ENCODE peak calls at places on chromosomes 4 and X, in seven cellular contexts. K is neuronal stem cell, G is sigmoid colon, P is ovary, R is tibial nerve, L is heart left ventricle, I is aorta. B is an unnamed sample.

GRCh38 chrX:111470681-111471403 is 40.6 kb upstream of the SERTM2 start:
- DNase-seq in K (no peak), G (no peak), P (peak; percentile 6), R (no peak), L (no peak), I (no peak), B (no peak)

GRCh38 chr4:168076989-168077725 is 15.2 kb upstream of the ANXA10 start:
- DNase-seq in K (peak; percentile 68), G (no peak), P (peak; percentile 9), R (peak; percentile 64), L (peak; percentile 18), I (peak; percentile 41), B (peak; percentile 75)

GRCh38 chr4:74161676-74162450 is 3.9 kb downstream of the MTHFD2L start:
- DNase-seq in K (no peak), G (no peak), P (no peak), R (no peak), L (no peak), I (no peak), B (peak; percentile 39)

GRCh38 chrX:133523094-133523493 is 107.8 kb upstream of the GPC4 start:
- DNase-seq in K (no peak), G (no peak), P (no peak), R (peak; percentile 5), L (no peak), I (peak; percentile 54), B (no peak)

GRCh38 chr4:828641-829271 is 2.8 kb upstream of the CPLX1 start:
- DNase-seq in K (no peak), G (peak; percentile 60), P (no peak), R (no peak), L (no peak), I (peak; percentile 39), B (peak; percentile 45)

GRCh38 chrX:3159995-3160715 is 118.9 kb downstream of the ARSF start:
- DNase-seq in K (no peak), G (no peak), P (no peak), R (no peak), L (no peak), I (no peak), B (no peak)

GRCh38 chr4:13481569-13481968 is 2.6 kb downstream of the RAB28 start:
- DNase-seq in K (peak; percentile 11), G (no peak), P (no peak), R (no peak), L (no peak), I (no peak), B (peak; percentile 32)

GRCh38 chr4:24912252-24913098 is at the start of gene CCDC149:
- DNase-seq in K (peak; percentile 51), G (peak; percentile 84), P (peak; percentile 55), R (no peak), L (peak; percentile 74), I (peak; percentile 73), B (peak; percentile 89)

GRCh38 chr4:6205584-6205965 is 5.2 kb upstream of the JAKMIP1 start:
- DNase-seq in K (no peak), G (peak; percentile 20), P (no peak), R (no peak), L (no peak), I (no peak), B (no peak)

GRCh38 chrX:44012484-44013096 is 39.4 kb upstream of the NDP start:
- DNase-seq in K (no peak), G (peak; percentile 63), P (no peak), R (peak; percentile 5), L (no peak), I (peak; percentile 77), B (no peak)

GRCh38 chr4:121484633-121485032 is 103.8 kb upstream of the QRFPR start:
- DNase-seq in K (peak; percentile 8), G (no peak), P (no peak), R (peak; percentile 7), L (no peak), I (no peak), B (peak; percentile 67)

GRCh38 chr4:101339332-101339731 is 8.0 kb downstream of the PPP3CA start:
- DNase-seq in K (no peak), G (no peak), P (no peak), R (no peak), L (no peak), I (no peak), B (no peak)

GRCh38 chr4:176436500-176436973 is 116.8 kb downstream of the SPCS3 start:
- DNase-seq in K (no peak), G (no peak), P (no peak), R (no peak), L (no peak), I (no peak), B (no peak)

GRCh38 chr4:108113229-108113628 is 55.5 kb downstream of the LEF1 start:
- DNase-seq in K (no peak), G (no peak), P (no peak), R (no peak), L (no peak), I (no peak), B (no peak)

GRCh38 chrX:115642304-115642703 is 81.3 kb downstream of the PLS3 start:
- DNase-seq in K (no peak), G (no peak), P (no peak), R (no peak), L (no peak), I (no peak), B (peak; percentile 5)

GRCh38 chr4:123317211-123317610 is 79.4 kb upstream of the SPRY1 start:
- DNase-seq in K (no peak), G (no peak), P (no peak), R (no peak), L (no peak), I (no peak), B (no peak)

GRCh38 chr4:81565137-81565870 is 93.6 kb upstream of the RASGEF1B start:
- DNase-seq in K (peak; percentile 4), G (peak; percentile 88), P (peak; percentile 28), R (peak; percentile 68), L (peak; percentile 86), I (peak; percentile 93), B (peak; percentile 34)

GRCh38 chr4:181161669-181162068 is 1081.5 kb upstream of the TENM3 start:
- DNase-seq in K (no peak), G (no peak), P (no peak), R (no peak), L (no peak), I (no peak), B (no peak)

GRCh38 chr4:7778524-7779193 is 161.0 kb downstream of the AFAP1 start:
- DNase-seq in K (no peak), G (peak; percentile 55), P (no peak), R (no peak), L (no peak), I (peak; percentile 26), B (no peak)

GRCh38 chr4:40563401-40563800 is 66.3 kb downstream of the RBM47 start:
- DNase-seq in K (no peak), G (no peak), P (no peak), R (no peak), L (no peak), I (no peak), B (no peak)
- H3K4me1 ChIP-seq in K (peaks cover 1% of the 10 kb centered on the region), G (no peaks in the 10 kb centered on the region), P (peaks cover 12% of the 10 kb centered on the region), R (no peaks in the 10 kb centered on the region), L (no peaks in the 10 kb centered on the region), I (no peaks in the 10 kb centered on the region), B (no peaks in the 10 kb centered on the region)

DNA sequence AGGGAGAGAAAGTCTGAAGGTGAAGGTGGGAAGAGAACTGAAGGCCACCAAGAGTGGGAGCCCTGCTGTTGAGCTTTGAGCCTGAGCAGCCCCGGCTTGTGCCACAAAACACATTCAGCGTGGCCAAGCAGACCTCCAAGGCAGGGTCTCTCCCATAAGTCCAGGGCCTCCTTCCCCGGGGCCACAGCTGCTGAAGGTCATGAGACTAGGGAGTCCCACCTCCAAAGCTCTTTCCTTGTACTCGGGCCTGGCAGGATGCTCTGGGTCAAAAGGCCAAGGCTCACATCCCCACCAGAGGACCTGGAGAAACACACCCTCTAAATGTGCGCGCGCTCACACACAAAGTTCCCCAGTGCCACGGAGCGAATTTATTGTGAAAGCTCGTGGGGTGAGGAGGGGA is 3.5 kb upstream of the ARHGAP4 start:
- DNase-seq in K (no peak), G (no peak), P (no peak), R (no peak), L (no peak), I (no peak), B (no peak)
- H3K27ac ChIP-seq in K (no peak overlapping the region), G (no peak overlapping the region), P (no peak overlapping the region), R (no peak overlapping the region), L (peak overlapping the region; percentile 60), I (no peak overlapping the region), B (no peak overlapping the region)

GRCh38 chr4:88018471-88018870 is 11.0 kb downstream of the PKD2 start:
- DNase-seq in K (no peak), G (peak; percentile 89), P (no peak), R (peak; percentile 47), L (peak; percentile 50), I (peak; percentile 79), B (no peak)
- H3K4me1 ChIP-seq in K (no peaks in the 10 kb centered on the region), G (peaks cover 90% of the 10 kb centered on the region), P (peaks cover 19% of the 10 kb centered on the region), R (peaks cover 66% of the 10 kb centered on the region), L (peaks cover 17% of the 10 kb centered on the region), I (peaks cover 12% of the 10 kb centered on the region), B (no peaks in the 10 kb centered on the region)

DNA sequence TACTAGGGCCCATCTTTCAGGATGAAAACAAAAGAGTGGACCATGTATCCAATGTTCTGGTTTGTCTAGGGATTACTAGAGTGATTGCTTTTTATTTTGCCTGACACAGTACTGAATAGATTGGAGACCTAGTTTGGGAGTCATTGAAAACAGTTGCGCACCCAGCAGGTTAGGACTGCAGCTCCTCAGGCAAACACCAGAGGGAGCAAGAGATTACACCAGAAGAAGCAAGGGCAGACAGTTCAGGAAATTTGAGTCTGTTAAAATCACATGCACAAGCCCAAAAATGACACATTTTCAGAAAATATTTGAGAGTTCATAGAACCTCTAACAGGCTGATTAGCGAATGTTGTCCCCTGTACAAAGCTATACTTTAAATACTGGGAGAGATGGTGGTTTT is 55.6 kb downstream of the CYLC1 start:
- DNase-seq in K (no peak), G (no peak), P (no peak), R (no peak), L (no peak), I (no peak), B (peak; percentile 46)
- H3K27ac ChIP-seq in K (no peak overlapping the region), G (no peak overlapping the region), P (no peak overlapping the region), R (no peak overlapping the region), L (no peak overlapping the region), I (no peak overlapping the region), B (no peak overlapping the region)

GRCh38 chr4:184355857-184356256 is 118.5 kb downstream of the IRF2 start:
- DNase-seq in K (no peak), G (no peak), P (no peak), R (no peak), L (no peak), I (no peak), B (no peak)
- H3K4me1 ChIP-seq in K (peaks cover 3% of the 10 kb centered on the region), G (no peaks in the 10 kb centered on the region), P (peaks cover 6% of the 10 kb centered on the region), R (peaks cover 34% of the 10 kb centered on the region), L (peaks cover 14% of the 10 kb centered on the region), I (no peaks in the 10 kb centered on the region), B (no peaks in the 10 kb centered on the region)

DNA sequence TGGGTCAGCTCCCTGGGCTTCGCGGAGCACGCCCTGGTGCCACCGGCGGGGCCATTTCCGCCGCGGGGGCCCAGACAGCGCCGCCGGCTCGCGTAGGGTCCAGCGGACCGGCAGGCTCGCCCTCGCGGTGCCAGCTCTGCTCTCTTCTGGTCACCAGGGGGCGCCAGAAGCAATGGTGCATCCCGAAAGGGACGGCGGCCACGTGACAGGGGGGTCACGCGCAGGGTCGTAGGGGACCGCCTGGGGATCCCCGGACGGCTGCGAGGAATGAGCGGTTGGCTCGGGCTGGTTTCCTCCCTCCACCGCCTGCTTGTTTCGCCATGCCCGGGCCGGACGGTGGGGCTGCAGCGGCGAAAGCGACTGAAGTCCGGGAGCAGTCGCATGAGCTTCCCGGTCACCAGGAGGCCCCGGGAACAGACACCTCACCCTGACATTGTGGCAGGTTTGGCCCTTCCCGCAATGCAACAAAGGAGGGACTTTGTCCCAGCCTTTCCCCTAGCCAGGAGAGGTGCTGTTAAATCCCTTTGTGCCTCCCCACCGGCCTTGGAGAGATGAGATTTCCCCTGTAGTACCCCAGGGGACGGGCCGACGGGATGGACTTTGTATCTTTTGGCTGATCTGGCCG is 15.8 kb downstream of the ZCCHC12 start:
- DNase-seq in K (peak; percentile 62), G (peak; percentile 87), P (peak; percentile 66), R (peak; percentile 84), L (peak; percentile 77), I (peak; percentile 87), B (peak; percentile 88)
- H3K27ac ChIP-seq in K (no peak overlapping the region), G (no peak overlapping the region), P (no peak overlapping the region), R (no peak overlapping the region), L (peak overlapping the region; percentile 4), I (no peak overlapping the region), B (no peak overlapping the region)